ENCODE peak calls at places on chromosomes 11 and 22, in seven cellular contexts. Q, C, B, Y, O, M and E are unnamed samples.
A peak's percentile ranks its signal among the peaks of the same experiment; 100 is the strongest.

GRCh38 chr22:19291218-19291579 is 320 bp downstream of the CLTCL1 start:
- DNase-seq in Q (peak; percentile 21), M (peak; percentile 48), O (peak; percentile 76), B (peak; percentile 73), C (peak; percentile 54), Y (no peak), E (no peak)

GRCh38 chr11:45934580-45935318 is 12.3 kb downstream of the LARGE2 start:
- DNase-seq in C (no peak), O (no peak), Y (no peak), Q (no peak), B (no peak), M (no peak), E (no peak)

GRCh38 chr22:37609240-37610152 is 862 bp downstream of the GGA1 start:
- DNase-seq in Y (peak; percentile 36), C (no peak), Q (no peak), O (peak; percentile 71), B (no peak), M (no peak), E (no peak)

GRCh38 chr22:44719586-44720368 is 17.8 kb downstream of the PRR5 start:
- DNase-seq in Q (no peak), C (no peak), M (no peak), O (peak; percentile 78), B (no peak), Y (no peak), E (no peak)

GRCh38 chr11:86374121-86374520 is 566 bp upstream of the CCDC81 start:
- DNase-seq in B (no peak), Q (no peak), M (no peak), C (no peak), O (no peak), Y (no peak), E (no peak)

GRCh38 chr22:27905638-27906037 is 13.4 kb downstream of the PITPNB start:
- DNase-seq in Q (peak; percentile 59), Y (no peak), C (no peak), O (no peak), M (no peak), B (no peak), E (no peak)

GRCh38 chr11:120611576-120611975 is 100.0 kb downstream of the GRIK4 start:
- DNase-seq in Q (no peak), B (no peak), O (no peak), Y (no peak), M (no peak), C (no peak), E (no peak)

GRCh38 chr22:46012881-46013281 is 35.9 kb upstream of the WNT7B start:
- DNase-seq in M (peak; percentile 30), Q (no peak), Y (no peak), O (peak; percentile 20), B (no peak), C (peak; percentile 70), E (no peak)

GRCh38 chr11:61494341-61495038 is 14.1 kb upstream of the LRRC10B start:
- DNase-seq in C (no peak), Q (no peak), O (no peak), M (no peak), Y (no peak), B (no peak), E (no peak)

GRCh38 chr22:23750744-23751440 is at the start of gene ZNF70:
- DNase-seq in O (peak; percentile 97), B (peak; percentile 97), Q (peak; percentile 83), Y (peak; percentile 59), M (peak; percentile 88), C (peak; percentile 85), E (peak; percentile 82)

GRCh38 chr22:44398791-44399190 is 86.0 kb upstream of the SHISAL1 start:
- DNase-seq in C (no peak), O (peak; percentile 16), Q (no peak), Y (no peak), M (no peak), B (no peak), E (peak; percentile 57)

GRCh38 chr11:75689861-75690641 is 21.2 kb upstream of the MAP6 start:
- DNase-seq in Q (no peak), M (no peak), C (no peak), Y (no peak), O (no peak), B (no peak), E (no peak)

GRCh38 chr11:130427581-130428211 is 713 bp downstream of the ADAMTS8 start:
- DNase-seq in Y (no peak), C (no peak), B (peak; percentile 74), Q (no peak), M (no peak), O (peak; percentile 56), E (no peak)

GRCh38 chr11:77073328-77074001 is 6.7 kb downstream of the CAPN5 start:
- DNase-seq in B (no peak), C (peak; percentile 92), Y (peak; percentile 83), O (peak; percentile 89), M (peak; percentile 88), Q (peak; percentile 94), E (peak; percentile 93)

GRCh38 chr11:74134661-74135515 is 35.9 kb downstream of the C2CD3 start:
- DNase-seq in M (no peak), Q (no peak), C (no peak), B (no peak), O (no peak), Y (no peak), E (no peak)

GRCh38 chr11:74035264-74035663 is 26.4 kb upstream of the UCP3 start:
- DNase-seq in C (no peak), B (no peak), M (no peak), Y (no peak), Q (no peak), O (no peak), E (no peak)

GRCh38 chr11:6746086-6746618 is 25.6 kb downstream of the OR2AG2 start:
- DNase-seq in C (no peak), O (no peak), M (no peak), Y (no peak), Q (peak; percentile 15), B (no peak), E (no peak)

GRCh38 chr11:63504933-63505586 is 824 bp upstream of the LGALS12 start:
- DNase-seq in Y (no peak), M (no peak), B (no peak), C (peak; percentile 63), O (no peak), Q (peak; percentile 86), E (no peak)

GRCh38 chr11:62151737-62152102 is 27.9 kb downstream of the INCENP start:
- DNase-seq in B (no peak), M (no peak), O (no peak), C (no peak), Y (no peak), Q (no peak), E (no peak)

GRCh38 chr22:30837531-30837930 is 131.0 kb downstream of the MORC2 start:
- DNase-seq in Q (no peak), O (no peak), Y (no peak), C (no peak), B (no peak), M (no peak), E (no peak)

GRCh38 chr22:41256254-41256897 is 15.6 kb upstream of the CHADL start:
- DNase-seq in Q (peak; percentile 59), O (no peak), B (no peak), M (no peak), C (no peak), Y (peak; percentile 59), E (no peak)

GRCh38 chr11:121366970-121367369 is 74.4 kb downstream of the SC5D start:
- DNase-seq in B (no peak), Q (no peak), Y (no peak), O (no peak), M (no peak), C (no peak), E (no peak)

GRCh38 chr11:127859941-127860354 is 727.4 kb downstream of the ETS1 start:
- DNase-seq in O (no peak), M (no peak), Q (no peak), Y (no peak), B (no peak), C (no peak), E (no peak)

GRCh38 chr11:119061256-119061655 is 4.3 kb upstream of the HYOU1 start:
- DNase-seq in Y (no peak), B (no peak), C (no peak), Q (no peak), O (no peak), M (no peak), E (no peak)
- H3K4me3 ChIP-seq in Y (no peak overlapping the region), B (no peak overlapping the region), C (no peak overlapping the region), Q (no peak overlapping the region), O (no peak overlapping the region), M (no peak overlapping the region), E (no peak overlapping the region)

GRCh38 chr11:122556605-122557004 is 98.9 kb upstream of the UBASH3B start:
- DNase-seq in Q (peak; percentile 15), M (peak; percentile 20), Y (no peak), C (no peak), O (no peak), B (peak; percentile 77), E (no peak)
- TF ChIP-seq CTCF in Q (peak; percentile 20), M (no peak), Y (no peak), C (no peak), O (no peak), B (peak; percentile 43), E (peak; percentile 25)

GRCh38 chr11:124745270-124745834 is 5.6 kb downstream of the NRGN start:
- DNase-seq in Q (no peak), B (peak; percentile 38), M (no peak), Y (no peak), O (no peak), C (no peak), E (no peak)
- H3K4me3 ChIP-seq in Q (no peak overlapping the region), B (peak overlapping the region; percentile 49), M (no peak overlapping the region), Y (no peak overlapping the region), O (no peak overlapping the region), C (no peak overlapping the region), E (peak overlapping the region; percentile 51)

DNA sequence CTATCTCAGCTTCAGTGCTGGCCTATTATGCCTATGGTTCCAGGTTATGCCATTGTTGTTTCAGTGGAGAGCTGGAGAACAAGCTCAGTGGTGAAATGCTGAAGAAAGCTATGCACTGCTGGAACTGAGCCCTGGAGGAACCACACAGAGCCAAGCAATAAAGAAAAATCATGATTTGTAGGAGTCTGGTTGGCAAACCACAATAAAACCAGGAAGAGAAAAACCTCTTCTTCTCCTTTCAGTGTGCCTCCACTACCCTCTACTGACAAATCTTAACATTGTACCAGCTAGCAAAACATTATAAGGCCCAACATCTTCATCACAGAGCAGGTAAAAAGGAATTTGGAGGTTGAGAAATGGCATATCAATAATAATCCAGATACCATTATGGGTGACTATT is 5.3 kb downstream of the OR51F2 start:
- DNase-seq in Q (peak; percentile 27), O (no peak), M (no peak), B (peak; percentile 4), Y (no peak), C (no peak), E (no peak)
- TF ChIP-seq CTCF in Q (peak; percentile 34), O (peak; percentile 47), M (peak; percentile 44), B (peak; percentile 51), Y (no peak), C (no peak), E (peak; percentile 25)

GRCh38 chr11:34624069-34624468 is 3.2 kb downstream of the EHF start:
- DNase-seq in Y (no peak), C (no peak), B (no peak), O (no peak), M (no peak), Q (no peak), E (no peak)
- H3K4me3 ChIP-seq in Y (no peak overlapping the region), C (no peak overlapping the region), B (no peak overlapping the region), O (no peak overlapping the region), M (no peak overlapping the region), Q (no peak overlapping the region), E (no peak overlapping the region)

GRCh38 chr22:40056163-40056958 is 61.6 kb downstream of the FAM83F start:
- DNase-seq in O (no peak), B (no peak), M (no peak), Y (no peak), C (no peak), Q (no peak), E (no peak)
- TF ChIP-seq CTCF in O (no peak), B (no peak), M (no peak), Y (no peak), C (no peak), Q (no peak), E (no peak)